ENCODE peak calls at places on chromosomes 6 and 20, in nine cellular contexts. One of them, this sample, is unnamed.
A peak's percentile ranks its signal among the peaks of the same experiment; 100 is the strongest.

GRCh38 chr6:37158508-37158907 is 11.4 kb upstream of the PIM1 start:
- DNase-seq in ACHN: no peak
- DNase-seq in NCI-H446: no peak
- DNase-seq in T1000: no peak
- DNase-seq in DMS153: no peak
- DNase-seq in GM13976: no peak
- DNase-seq in AG10803: no peak
- DNase-seq in H9: no peak
- DNase-seq in activated CD8-positive, alpha-beta T cell treated with anti-CD3 and anti-CD28 coated beads, Interleukin-2, amount 10 ng/mL, durations not matched to agents 7 days and 5 days: no peak
- DNase-seq in this sample: no peak

GRCh38 chr6:74936886-74937285 is 269.0 kb downstream of the COL12A1 start:
- DNase-seq in ACHN: no peak
- DNase-seq in NCI-H446: no peak
- DNase-seq in T1000: no peak
- DNase-seq in DMS153: no peak
- DNase-seq in GM13976: no peak
- DNase-seq in AG10803: peak; percentile 92
- DNase-seq in H9: no peak
- DNase-seq in activated CD8-positive, alpha-beta T cell treated with anti-CD3 and anti-CD28 coated beads, Interleukin-2, amount 10 ng/mL, durations not matched to agents 7 days and 5 days: no peak
- DNase-seq in this sample: no peak

GRCh38 chr20:62606551-62607201 is 35.6 kb upstream of the SLCO4A1 start:
- DNase-seq in ACHN: peak; percentile 90
- DNase-seq in NCI-H446: no peak
- DNase-seq in T1000: no peak
- DNase-seq in DMS153: peak; percentile 82
- DNase-seq in GM13976: no peak
- DNase-seq in AG10803: peak; percentile 13
- DNase-seq in H9: no peak
- DNase-seq in activated CD8-positive, alpha-beta T cell treated with anti-CD3 and anti-CD28 coated beads, Interleukin-2, amount 10 ng/mL, durations not matched to agents 7 days and 5 days: no peak
- DNase-seq in this sample: no peak

GRCh38 chr20:829531-829930 is 4.0 kb upstream of the FAM110A start:
- DNase-seq in ACHN: no peak
- DNase-seq in NCI-H446: no peak
- DNase-seq in T1000: no peak
- DNase-seq in DMS153: no peak
- DNase-seq in GM13976: no peak
- DNase-seq in AG10803: peak; percentile 92
- DNase-seq in H9: no peak
- DNase-seq in activated CD8-positive, alpha-beta T cell treated with anti-CD3 and anti-CD28 coated beads, Interleukin-2, amount 10 ng/mL, durations not matched to agents 7 days and 5 days: no peak
- DNase-seq in this sample: no peak

GRCh38 chr20:35307666-35308653 is 15.7 kb upstream of the FAM83C start:
- DNase-seq in ACHN: peak; percentile 88
- DNase-seq in NCI-H446: peak; percentile 94
- DNase-seq in T1000: peak; percentile 86
- DNase-seq in DMS153: peak; percentile 41
- DNase-seq in GM13976: no peak
- DNase-seq in AG10803: peak; percentile 95
- DNase-seq in H9: no peak
- DNase-seq in activated CD8-positive, alpha-beta T cell treated with anti-CD3 and anti-CD28 coated beads, Interleukin-2, amount 10 ng/mL, durations not matched to agents 7 days and 5 days: no peak
- DNase-seq in this sample: no peak

GRCh38 chr6:127515794-127516675 is 3.1 kb downstream of the MTCL3 start:
- DNase-seq in ACHN: peak; percentile 84
- DNase-seq in NCI-H446: peak; percentile 20
- DNase-seq in T1000: peak; percentile 72
- DNase-seq in DMS153: peak; percentile 71
- DNase-seq in GM13976: peak; percentile 84
- DNase-seq in AG10803: peak; percentile 59
- DNase-seq in H9: peak; percentile 85
- DNase-seq in activated CD8-positive, alpha-beta T cell treated with anti-CD3 and anti-CD28 coated beads, Interleukin-2, amount 10 ng/mL, durations not matched to agents 7 days and 5 days: peak; percentile 80
- DNase-seq in this sample: peak; percentile 73

GRCh38 chr20:34111057-34111711 is 859 bp downstream of the EIF2S2 start:
- DNase-seq in ACHN: peak; percentile 35
- DNase-seq in NCI-H446: no peak
- DNase-seq in T1000: no peak
- DNase-seq in DMS153: no peak
- DNase-seq in GM13976: no peak
- DNase-seq in AG10803: peak; percentile 81
- DNase-seq in H9: no peak
- DNase-seq in activated CD8-positive, alpha-beta T cell treated with anti-CD3 and anti-CD28 coated beads, Interleukin-2, amount 10 ng/mL, durations not matched to agents 7 days and 5 days: no peak
- DNase-seq in this sample: no peak

GRCh38 chr6:35727935-35728662 is 8.7 kb upstream of the ARMC12 start:
- DNase-seq in ACHN: peak; percentile 85
- DNase-seq in NCI-H446: peak; percentile 43
- DNase-seq in T1000: peak; percentile 81
- DNase-seq in DMS153: peak; percentile 70
- DNase-seq in GM13976: peak; percentile 90
- DNase-seq in AG10803: peak; percentile 89
- DNase-seq in H9: peak; percentile 64
- DNase-seq in activated CD8-positive, alpha-beta T cell treated with anti-CD3 and anti-CD28 coated beads, Interleukin-2, amount 10 ng/mL, durations not matched to agents 7 days and 5 days: peak; percentile 93
- DNase-seq in this sample: peak; percentile 86